ENCODE peak calls at places on chromosomes 1 and 21, in six cellular contexts. G is IMR-90, Z is cardiac muscle cell, H is stomach, Y is GM13976, S is progenitor cell of endocrine pancreas. O is an unnamed sample.

GRCh38 chr1:235127203-235127602 is 1.4 kb downstream of the TOMM20 start:
- DNase-seq in S (no peak), G (no peak), Z (no peak), Y (no peak), H (no peak), O (no peak)

GRCh38 chr21:42237577-42237976 is 18.6 kb downstream of the ABCG1 start:
- DNase-seq in Y (no peak), Z (no peak), G (no peak), S (no peak), H (no peak), O (no peak)

GRCh38 chr21:42080788-42081083 is 9.6 kb downstream of the UMODL1 start:
- DNase-seq in G (peak), H (no peak), S (no peak), Y (no peak), Z (no peak), O (no peak)

GRCh38 chr1:228143480-228144212 is 3.6 kb downstream of the GUK1 start:
- DNase-seq in G (no peak), S (no peak), Z (no peak), H (no peak), Y (peak), O (no peak)

GRCh38 chr1:66434096-66434495 is 99.9 kb upstream of the SGIP1 start:
- DNase-seq in G (peak), Y (no peak), Z (no peak), S (no peak), H (no peak), O (no peak)

GRCh38 chr21:41390043-41390639 is 28.3 kb downstream of the MX2 start:
- DNase-seq in Z (no peak), H (no peak), S (no peak), G (no peak), Y (no peak), O (no peak)

GRCh38 chr1:94949681-94950661 is 23.1 kb upstream of the CNN3 start:
- DNase-seq in Z (no peak), Y (no peak), H (peak), G (peak), S (no peak), O (no peak)

GRCh38 chr21:44742418-44743153 is 31.2 kb upstream of the TSPEAR start:
- DNase-seq in S (no peak), G (peak), H (no peak), Z (no peak), Y (no peak), O (no peak)

GRCh38 chr1:153353226-153353947 is 4.3 kb upstream of the S100A9 start:
- DNase-seq in Y (peak), Z (peak), S (no peak), H (no peak), G (no peak), O (peak)

GRCh38 chr1:208240698-208241355 is 3.4 kb downstream of the PLXNA2 start:
- DNase-seq in S (no peak), Z (no peak), H (no peak), Y (no peak), G (no peak), O (no peak)

GRCh38 chr1:93124556-93125368 is 45.7 kb downstream of the MTF2 start:
- DNase-seq in Y (no peak), G (no peak), Z (no peak), S (no peak), H (no peak), O (no peak)

GRCh38 chr1:44653107-44653964 is 20.9 kb downstream of the TMEM53 start:
- DNase-seq in S (no peak), Z (no peak), Y (no peak), H (no peak), G (no peak), O (no peak)
- TF ChIP-seq CTCF in S (no peak), Z (no peak), Y (no peak), H (no peak), G (no peak), O (no peak)

DNA sequence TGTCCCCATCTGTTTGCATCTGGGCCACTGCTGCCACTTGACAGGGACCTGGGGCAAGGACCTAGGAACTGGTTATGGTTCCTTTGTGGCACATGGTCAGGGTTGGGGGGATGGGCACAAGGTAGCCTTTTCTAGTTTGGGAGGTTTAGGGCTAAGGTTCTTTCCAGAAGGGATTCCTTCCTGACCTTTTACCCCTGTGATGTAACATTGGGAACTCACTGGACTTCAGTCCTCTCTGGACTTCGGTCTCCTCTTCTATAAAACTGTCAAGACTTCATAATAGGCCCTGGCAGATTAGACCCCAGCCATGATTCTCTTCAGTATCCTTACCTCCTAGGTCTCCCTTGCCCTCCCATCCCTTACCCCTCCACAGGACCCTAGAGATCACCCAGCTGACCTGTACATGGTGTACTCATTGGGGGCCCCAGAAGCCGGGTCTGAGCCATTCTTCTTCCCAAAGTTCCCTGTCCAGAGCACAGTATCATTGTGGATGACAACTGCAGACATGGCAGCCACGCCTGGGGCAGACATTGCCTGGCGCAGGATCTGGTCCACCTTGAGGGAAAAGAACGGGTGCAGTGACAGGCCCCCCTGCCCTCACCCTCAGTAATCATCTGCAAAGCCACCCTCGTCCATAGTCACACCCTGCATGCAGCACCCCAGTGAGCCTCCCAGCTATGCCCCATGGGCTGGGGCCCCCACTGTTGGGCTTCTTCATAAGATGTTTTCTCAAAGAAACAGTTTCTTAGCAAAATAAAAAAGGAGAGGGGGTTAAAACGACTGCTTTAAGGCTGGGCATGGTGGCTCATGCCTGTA is 12.9 kb downstream of the LACTBL1 start:
- DNase-seq in G (no peak), Z (no peak), Y (no peak), H (no peak), S (no peak), O (no peak)
- TF ChIP-seq CTCF in G (no peak), Z (no peak), Y (no peak), H (no peak), S (no peak), O (no peak)

GRCh38 chr1:52947490-52947889 is 20.4 kb downstream of the SCP2 start:
- DNase-seq in H (no peak), Z (no peak), S (no peak), G (no peak), Y (no peak), O (no peak)

GRCh38 chr1:52955129-52955970 is 28.3 kb downstream of the SCP2 start:
- DNase-seq in Y (no peak), H (no peak), G (peak), Z (no peak), S (no peak), O (no peak)

GRCh38 chr1:52952112-52952511 is 25.0 kb downstream of the SCP2 start:
- DNase-seq in H (no peak), Y (no peak), Z (no peak), G (no peak), S (no peak), O (no peak)
- TF ChIP-seq CTCF in H (no peak), Y (no peak), Z (no peak), G (no peak), S (no peak), O (no peak)

DNA sequence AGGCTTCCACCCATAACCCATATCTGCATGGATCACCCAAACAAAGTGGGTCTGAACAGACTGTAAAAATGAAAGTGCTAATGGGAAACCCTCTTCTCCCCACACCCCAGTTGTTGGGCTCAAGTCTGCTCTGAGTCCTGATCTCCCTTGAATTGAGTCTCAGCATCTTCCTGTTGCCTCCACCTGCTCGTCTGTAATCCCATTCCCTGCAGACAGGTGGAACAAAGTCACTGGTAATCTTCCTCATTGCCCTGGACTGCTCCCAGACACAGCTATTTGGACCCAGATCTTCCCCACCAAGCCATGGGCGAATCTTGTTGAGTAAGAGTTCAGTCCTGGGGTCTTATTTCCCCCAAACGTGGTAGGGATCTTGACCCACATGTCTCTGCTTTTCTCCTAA is 15.8 kb downstream of the AVPR1B start:
- DNase-seq in Y (no peak), H (no peak), Z (no peak), G (no peak), S (no peak), O (no peak)
- TF ChIP-seq CTCF in Y (no peak), H (no peak), Z (no peak), G (no peak), S (no peak), O (no peak)

DNA sequence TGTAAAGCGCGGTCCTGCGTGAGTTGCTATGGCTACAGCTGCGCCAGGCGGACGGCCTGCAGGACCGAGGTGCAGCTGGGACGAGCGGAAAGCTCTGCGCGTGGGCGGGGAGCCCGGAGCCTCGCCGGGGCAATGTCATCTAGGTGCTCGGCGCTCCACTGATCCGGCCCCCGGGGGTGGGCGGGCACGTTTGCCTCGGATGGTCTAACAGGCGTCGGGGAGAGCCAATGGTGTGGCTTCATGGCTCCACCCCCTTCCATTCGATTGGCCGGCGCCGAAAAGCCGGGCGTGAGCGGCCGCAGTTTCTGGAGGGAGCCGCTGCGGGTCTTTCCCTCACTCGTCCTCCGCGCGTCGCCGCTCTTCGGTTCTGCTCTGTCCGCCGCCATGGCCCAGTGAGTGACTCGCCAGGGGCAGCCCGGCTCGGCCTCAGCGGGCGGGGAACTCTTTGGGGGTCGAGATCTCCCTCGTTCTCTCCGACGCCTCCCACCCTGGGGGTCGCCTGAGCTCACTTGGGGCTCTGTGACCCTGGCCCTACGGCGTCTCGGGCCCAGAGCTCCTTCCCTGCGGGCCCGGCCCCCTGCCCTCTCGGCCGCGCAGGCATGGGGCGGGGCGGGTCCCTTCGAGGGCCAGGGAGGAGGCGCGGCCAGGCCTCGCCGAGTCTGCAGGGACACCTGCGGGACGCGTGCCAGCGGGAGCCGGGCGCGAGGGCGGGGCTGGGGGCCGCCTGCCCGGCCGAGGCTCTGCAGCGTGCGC is at the start of gene PGD:
- DNase-seq in S (peak), Z (peak), G (peak), Y (peak), H (peak), O (peak)
- TF ChIP-seq CTCF in S (no peak), Z (peak), G (no peak), Y (no peak), H (no peak), O (no peak)

GRCh38 chr1:229710746-229711145 is 84.7 kb downstream of the URB2 start:
- DNase-seq in G (no peak), Z (no peak), Y (no peak), H (no peak), S (no peak), O (no peak)
- TF ChIP-seq CTCF in G (no peak), Z (peak), Y (no peak), H (no peak), S (peak), O (peak)